ENCODE peak calls at places on chromosomes 7 and 10, in eight cellular contexts. O is cardiac fibroblast; N is stimulated activated CD8-positive, alpha-beta memory T cell treated with anti-CD3 and anti-CD28 coated beads, Interleukin-7, amount 100 ng/mL, for 4 hours; K is dermis blood vessel endothelial cell; C is neuronal stem cell; M is stomach; A is AG08395; H is HepG2. E is an unnamed sample.

GRCh38 chr7:43465581-43466554 is 117.0 kb upstream of the STK17A start:
- DNase-seq in O (no peak), N (no peak), K (peak), C (no peak), M (no peak), A (peak), H (no peak), E (peak)

GRCh38 chr10:60894816-60895215 is 49.2 kb downstream of the RHOBTB1 start:
- DNase-seq in O (peak), N (no peak), K (peak), C (no peak), M (no peak), A (no peak), H (peak), E (peak)

GRCh38 chr7:46932656-46933424 is 649.1 kb downstream of the TNS3 start:
- DNase-seq in O (peak), N (no peak), K (peak), C (no peak), M (no peak), A (peak), H (no peak), E (no peak)

GRCh38 chr10:99347672-99348071 is 18.5 kb downstream of the CNNM1 start:
- DNase-seq in O (no peak), N (no peak), K (no peak), C (no peak), M (no peak), A (no peak), H (no peak), E (no peak)

GRCh38 chr10:38146579-38147333 is 52.6 kb downstream of the ZNF37A start:
- DNase-seq in O (no peak), N (no peak), K (no peak), C (no peak), M (no peak), A (no peak), H (no peak), E (no peak)

GRCh38 chr7:32070406-32071360 is at the start of gene PDE1C:
- DNase-seq in O (no peak), N (no peak), K (no peak), C (peak), M (no peak), A (peak), H (no peak), E (no peak)

GRCh38 chr10:91287276-91287675 is 66.8 kb downstream of the PCGF5 start:
- DNase-seq in O (no peak), N (no peak), K (peak), C (no peak), M (peak), A (no peak), H (no peak), E (peak)

GRCh38 chr10:29304259-29305030 is 15.6 kb downstream of the LYZL1 start:
- DNase-seq in O (peak), N (no peak), K (peak), C (peak), M (peak), A (peak), H (peak), E (peak)

GRCh38 chr10:107072786-107073185 is 91.7 kb downstream of the SORCS1 start:
- DNase-seq in O (no peak), N (no peak), K (no peak), C (no peak), M (no peak), A (no peak), H (no peak), E (no peak)